ENCODE peak calls at places on chromosomes 1 and 21, in five cellular contexts. M is hepatocyte, H is adrenal gland, V is tibial artery, E is right lobe of liver. U is an unnamed sample. For H3K4me1, the result is how much of the 10 kb centered on the place peaks cover.

GRCh38 chr1:82818596-82818995 is 1017.9 kb downstream of the ADGRL2 start:
- DNase-seq in H (no peak), M (no peak), V (no peak), E (no peak), U (no peak)

GRCh38 chr1:156777573-156777972 is 10.2 kb downstream of the PRCC start:
- DNase-seq in E (no peak), H (no peak), M (no peak), V (no peak), U (no peak)

GRCh38 chr1:189315035-189315927 is 1162.4 kb downstream of the BRINP3 start:
- DNase-seq in V (no peak), H (no peak), E (no peak), M (no peak), U (no peak)

GRCh38 chr1:8883510-8883909 is 5.0 kb upstream of the ENO1 start:
- DNase-seq in M (no peak), H (no peak), V (no peak), E (no peak), U (no peak)

GRCh38 chr1:7975212-7975865 is 13.8 kb downstream of the PARK7 start:
- DNase-seq in E (peak), V (peak), H (peak), M (peak), U (peak)

GRCh38 chr1:29240986-29241385 is 4.7 kb downstream of the PTPRU start:
- DNase-seq in E (no peak), V (no peak), H (no peak), M (no peak), U (no peak)

GRCh38 chr1:66227966-66228365 is 306.0 kb upstream of the SGIP1 start:
- DNase-seq in M (no peak), E (no peak), V (no peak), H (no peak), U (no peak)

GRCh38 chr1:161506336-161507223 is 1.3 kb downstream of the FCGR2A start:
- DNase-seq in V (peak), H (no peak), E (peak), M (peak), U (no peak)

GRCh38 chr1:234528073-234528865 is 49.3 kb upstream of the TARBP1 start:
- DNase-seq in H (no peak), V (no peak), E (no peak), M (no peak), U (no peak)
- H3K4me1 ChIP-seq in H (under half), V (half or more), E (under half), M (under half), U (under half)

GRCh38 chr21:44299458-44300261 is at the start of gene PFKL:
- DNase-seq in V (peak), H (peak), M (peak), E (peak), U (peak)

GRCh38 chr21:44297525-44298290 is 2.1 kb upstream of the PFKL start:
- DNase-seq in H (peak), E (peak), V (peak), M (peak), U (peak)

GRCh38 chr21:44296916-44297315 is 2.9 kb upstream of the PFKL start:
- DNase-seq in M (no peak), V (no peak), E (no peak), H (no peak), U (no peak)

GRCh38 chr21:44299085-44299457 is 782 bp upstream of the PFKL start:
- DNase-seq in M (no peak), H (no peak), V (no peak), E (no peak), U (no peak)

GRCh38 chr21:44298301-44298700 is 1.6 kb upstream of the PFKL start:
- DNase-seq in V (no peak), M (no peak), E (no peak), H (no peak), U (no peak)
- H3K4me1 ChIP-seq in V (under half), M (under half), E (under half), H (under half), U (under half)

GRCh38 chr1:23593556-23594148 is 34.4 kb upstream of the ID3 start:
- DNase-seq in H (no peak), E (no peak), V (no peak), M (peak), U (no peak)
- H3K4me1 ChIP-seq in H (under half), E (under half), V (under half), M (under half), U (under half)

GRCh38 chr1:116379674-116380498 is 6.8 kb downstream of the ATP1A1 start:
- DNase-seq in V (no peak), H (no peak), E (peak), M (no peak), U (no peak)
- H3K4me1 ChIP-seq in V (half or more), H (half or more), E (under half), M (half or more), U (under half)

GRCh38 chr1:100649128-100649527 is 70.4 kb upstream of the VCAM1 start:
- DNase-seq in H (no peak), M (no peak), V (no peak), E (no peak), U (no peak)
- H3K4me1 ChIP-seq in H (under half), M (under half), V (under half), E (under half), U (under half)

GRCh38 chr1:39199593-39199992 is 4.9 kb upstream of the MACF1 start:
- DNase-seq in V (no peak), M (no peak), H (no peak), E (no peak), U (no peak)

GRCh38 chr1:39190096-39190495 is 14.4 kb upstream of the MACF1 start:
- DNase-seq in V (no peak), H (no peak), E (no peak), M (no peak), U (no peak)

GRCh38 chr1:39196244-39197215 is 8.0 kb upstream of the MACF1 start:
- DNase-seq in H (no peak), E (no peak), M (no peak), V (no peak), U (no peak)

GRCh38 chr1:39194398-39195051 is 10.0 kb upstream of the MACF1 start:
- DNase-seq in H (no peak), V (no peak), E (no peak), M (no peak), U (no peak)

GRCh38 chr1:39195166-39196111 is 9.1 kb upstream of the MACF1 start:
- DNase-seq in V (no peak), M (no peak), H (no peak), E (no peak), U (no peak)
- H3K4me1 ChIP-seq in V (half or more), M (under half), H (half or more), E (under half), U (under half)

DNA sequence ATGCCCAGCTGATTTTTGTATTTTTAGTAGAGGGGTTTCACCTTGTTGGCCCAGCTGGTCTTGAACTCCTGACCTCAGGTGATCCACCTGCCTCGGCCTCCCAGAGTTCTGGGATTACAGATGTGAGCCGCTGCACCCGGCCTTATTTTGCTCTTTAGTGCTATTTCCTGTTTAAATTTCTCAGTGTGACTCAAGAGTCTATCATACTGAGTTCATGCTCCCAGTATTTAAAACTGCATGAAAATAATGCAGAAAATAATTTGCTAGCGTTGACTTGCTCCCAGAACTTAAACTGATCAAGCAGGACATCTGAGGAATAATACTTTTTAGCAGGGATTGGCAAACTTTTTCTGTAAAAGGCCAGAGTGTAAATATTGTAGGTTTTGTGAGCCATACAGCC is 86.4 kb upstream of the C1orf21 start:
- DNase-seq in H (no peak), E (no peak), M (no peak), V (no peak), U (no peak)
- H3K4me1 ChIP-seq in H (under half), E (under half), M (under half), V (under half), U (under half)